ENCODE peak calls at places on chromosomes 11 and 22, in seven cellular contexts. One of them, this sample, is unnamed.
A peak's percentile ranks its signal among the peaks of the same experiment; 100 is the strongest.

GRCh38 chr11:69702239-69702668 is 1.6 kb downstream of the FGF19 start:
- DNase-seq in BE2C: no peak
- DNase-seq in cardiac muscle cell: no peak
- DNase-seq in right atrium auricular region: no peak
- DNase-seq in pancreas: no peak
- DNase-seq in cardiac fibroblast: no peak
- DNase-seq in right lobe of liver: no peak
- DNase-seq in this sample: no peak

GRCh38 chr11:62974848-62975522 is 9.8 kb downstream of the SLC22A6 start:
- DNase-seq in BE2C: peak; percentile 84
- DNase-seq in cardiac muscle cell: peak; percentile 88
- DNase-seq in right atrium auricular region: no peak
- DNase-seq in pancreas: peak; percentile 75
- DNase-seq in cardiac fibroblast: peak; percentile 32
- DNase-seq in right lobe of liver: no peak
- DNase-seq in this sample: no peak

GRCh38 chr22:37162221-37163095 is 12.7 kb upstream of the IL2RB start:
- DNase-seq in BE2C: no peak
- DNase-seq in cardiac muscle cell: no peak
- DNase-seq in right atrium auricular region: no peak
- DNase-seq in pancreas: no peak
- DNase-seq in cardiac fibroblast: no peak
- DNase-seq in right lobe of liver: peak; percentile 2
- DNase-seq in this sample: peak; percentile 52

GRCh38 chr22:50304528-50305392 is 2.7 kb downstream of the PLXNB2 start:
- DNase-seq in BE2C: no peak
- DNase-seq in cardiac muscle cell: no peak
- DNase-seq in right atrium auricular region: no peak
- DNase-seq in pancreas: no peak
- DNase-seq in cardiac fibroblast: peak; percentile 48
- DNase-seq in right lobe of liver: no peak
- DNase-seq in this sample: no peak

GRCh38 chr22:28911279-28911640 is 27.9 kb downstream of the ZNRF3 start:
- DNase-seq in BE2C: no peak
- DNase-seq in cardiac muscle cell: no peak
- DNase-seq in right atrium auricular region: no peak
- DNase-seq in pancreas: no peak
- DNase-seq in cardiac fibroblast: peak; percentile 10
- DNase-seq in right lobe of liver: no peak
- DNase-seq in this sample: peak; percentile 29

GRCh38 chr11:102469196-102469821 is 16.7 kb upstream of the TMEM123 start:
- DNase-seq in BE2C: no peak
- DNase-seq in cardiac muscle cell: peak; percentile 27
- DNase-seq in right atrium auricular region: no peak
- DNase-seq in pancreas: peak; percentile 22
- DNase-seq in cardiac fibroblast: peak; percentile 62
- DNase-seq in right lobe of liver: no peak
- DNase-seq in this sample: no peak

GRCh38 chr22:44876921-44877320 is 124.5 kb downstream of the ARHGAP8 start:
- DNase-seq in BE2C: no peak
- DNase-seq in cardiac muscle cell: no peak
- DNase-seq in right atrium auricular region: no peak
- DNase-seq in pancreas: no peak
- DNase-seq in cardiac fibroblast: no peak
- DNase-seq in right lobe of liver: no peak
- DNase-seq in this sample: peak; percentile 46

GRCh38 chr22:26646158-26646557 is 11.2 kb upstream of the MIAT start:
- DNase-seq in BE2C: no peak
- DNase-seq in cardiac muscle cell: no peak
- DNase-seq in right atrium auricular region: no peak
- DNase-seq in pancreas: no peak
- DNase-seq in cardiac fibroblast: peak; percentile 23
- DNase-seq in right lobe of liver: no peak
- DNase-seq in this sample: no peak

GRCh38 chr11:66112640-66113098 is 42.6 kb downstream of the PACS1 start:
- DNase-seq in BE2C: no peak
- DNase-seq in cardiac muscle cell: no peak
- DNase-seq in right atrium auricular region: peak; percentile 65
- DNase-seq in pancreas: no peak
- DNase-seq in cardiac fibroblast: peak; percentile 84
- DNase-seq in right lobe of liver: peak; percentile 39
- DNase-seq in this sample: no peak

GRCh38 chr11:65100674-65101350 is 4.8 kb downstream of the VPS51 start:
- DNase-seq in BE2C: no peak
- DNase-seq in cardiac muscle cell: no peak
- DNase-seq in right atrium auricular region: no peak
- DNase-seq in pancreas: no peak
- DNase-seq in cardiac fibroblast: peak; percentile 79
- DNase-seq in right lobe of liver: no peak
- DNase-seq in this sample: no peak

GRCh38 chr11:64007629-64008282 is 21.5 kb downstream of the OTUB1 start:
- DNase-seq in BE2C: peak; percentile 60
- DNase-seq in cardiac muscle cell: peak; percentile 90
- DNase-seq in right atrium auricular region: peak; percentile 85
- DNase-seq in pancreas: peak; percentile 88
- DNase-seq in cardiac fibroblast: peak; percentile 41
- DNase-seq in right lobe of liver: peak; percentile 91
- DNase-seq in this sample: peak; percentile 82

GRCh38 chr22:28741200-28741757 is 341 bp downstream of the CHEK2 start:
- DNase-seq in BE2C: no peak
- DNase-seq in cardiac muscle cell: peak; percentile 1
- DNase-seq in right atrium auricular region: no peak
- DNase-seq in pancreas: no peak
- DNase-seq in cardiac fibroblast: no peak
- DNase-seq in right lobe of liver: no peak
- DNase-seq in this sample: no peak

GRCh38 chr22:45082795-45083194 is 73.0 kb upstream of the PHF21B start:
- DNase-seq in BE2C: peak; percentile 58
- DNase-seq in cardiac muscle cell: no peak
- DNase-seq in right atrium auricular region: no peak
- DNase-seq in pancreas: no peak
- DNase-seq in cardiac fibroblast: no peak
- DNase-seq in right lobe of liver: no peak
- DNase-seq in this sample: no peak

GRCh38 chr22:49626361-49627216 is 201.1 kb downstream of the BRD1 start:
- DNase-seq in BE2C: no peak
- DNase-seq in cardiac muscle cell: no peak
- DNase-seq in right atrium auricular region: no peak
- DNase-seq in pancreas: no peak
- DNase-seq in cardiac fibroblast: no peak
- DNase-seq in right lobe of liver: no peak
- DNase-seq in this sample: peak; percentile 86

GRCh38 chr11:79110308-79110707 is 330.5 kb downstream of the TENM4 start:
- DNase-seq in BE2C: no peak
- DNase-seq in cardiac muscle cell: no peak
- DNase-seq in right atrium auricular region: no peak
- DNase-seq in pancreas: no peak
- DNase-seq in cardiac fibroblast: no peak
- DNase-seq in right lobe of liver: no peak
- DNase-seq in this sample: no peak

GRCh38 chr11:665707-666281 is 28.7 kb downstream of the DRD4 start:
- DNase-seq in BE2C: no peak
- DNase-seq in cardiac muscle cell: no peak
- DNase-seq in right atrium auricular region: peak; percentile 61
- DNase-seq in pancreas: no peak
- DNase-seq in cardiac fibroblast: peak; percentile 43
- DNase-seq in right lobe of liver: no peak
- DNase-seq in this sample: no peak

GRCh38 chr11:19511413-19512183 is 201.0 kb upstream of the NAV2 start:
- DNase-seq in BE2C: peak; percentile 11
- DNase-seq in cardiac muscle cell: no peak
- DNase-seq in right atrium auricular region: peak; percentile 73
- DNase-seq in pancreas: peak; percentile 29
- DNase-seq in cardiac fibroblast: peak; percentile 70
- DNase-seq in right lobe of liver: peak; percentile 86
- DNase-seq in this sample: no peak

GRCh38 chr11:124753207-124753606 is 1.2 kb upstream of the VSIG2 start:
- DNase-seq in BE2C: no peak
- DNase-seq in cardiac muscle cell: no peak
- DNase-seq in right atrium auricular region: no peak
- DNase-seq in pancreas: no peak
- DNase-seq in cardiac fibroblast: no peak
- DNase-seq in right lobe of liver: no peak
- DNase-seq in this sample: no peak

GRCh38 chr11:11579012-11579755 is 42.6 kb downstream of the GALNT18 start:
- DNase-seq in BE2C: peak; percentile 15
- DNase-seq in cardiac muscle cell: no peak
- DNase-seq in right atrium auricular region: peak; percentile 58
- DNase-seq in pancreas: no peak
- DNase-seq in cardiac fibroblast: no peak
- DNase-seq in right lobe of liver: peak; percentile 33
- DNase-seq in this sample: no peak

GRCh38 chr11:71155846-71156245 is 96.5 kb downstream of the SHANK2 start:
- DNase-seq in BE2C: no peak
- DNase-seq in cardiac muscle cell: no peak
- DNase-seq in right atrium auricular region: no peak
- DNase-seq in pancreas: peak; percentile 6
- DNase-seq in cardiac fibroblast: no peak
- DNase-seq in right lobe of liver: no peak
- DNase-seq in this sample: no peak

GRCh38 chr11:71163371-71163770 is 89.0 kb downstream of the SHANK2 start:
- DNase-seq in BE2C: no peak
- DNase-seq in cardiac muscle cell: no peak
- DNase-seq in right atrium auricular region: no peak
- DNase-seq in pancreas: no peak
- DNase-seq in cardiac fibroblast: no peak
- DNase-seq in right lobe of liver: no peak
- DNase-seq in this sample: no peak

GRCh38 chr11:71154406-71154805 is 98.0 kb downstream of the SHANK2 start:
- DNase-seq in BE2C: no peak
- DNase-seq in cardiac muscle cell: no peak
- DNase-seq in right atrium auricular region: no peak
- DNase-seq in pancreas: no peak
- DNase-seq in cardiac fibroblast: no peak
- DNase-seq in right lobe of liver: no peak
- DNase-seq in this sample: no peak

GRCh38 chr11:71156301-71156700 is 96.1 kb downstream of the SHANK2 start:
- DNase-seq in BE2C: no peak
- DNase-seq in cardiac muscle cell: no peak
- DNase-seq in right atrium auricular region: no peak
- DNase-seq in pancreas: peak; percentile 2
- DNase-seq in cardiac fibroblast: no peak
- DNase-seq in right lobe of liver: no peak
- DNase-seq in this sample: no peak

GRCh38 chr11:71158936-71159335 is 93.4 kb downstream of the SHANK2 start:
- DNase-seq in BE2C: no peak
- DNase-seq in cardiac muscle cell: no peak
- DNase-seq in right atrium auricular region: no peak
- DNase-seq in pancreas: peak; percentile 3
- DNase-seq in cardiac fibroblast: peak; percentile 2
- DNase-seq in right lobe of liver: no peak
- DNase-seq in this sample: no peak
- TF ChIP-seq CTCF in BE2C: no peak
- TF ChIP-seq CTCF in cardiac muscle cell: no peak
- TF ChIP-seq CTCF in right atrium auricular region: no peak
- TF ChIP-seq CTCF in pancreas: no peak
- TF ChIP-seq CTCF in cardiac fibroblast: no peak
- TF ChIP-seq CTCF in right lobe of liver: no peak
- TF ChIP-seq CTCF in this sample: no peak

GRCh38 chr11:26286472-26287066 is 45.4 kb upstream of the ANO3 start:
- DNase-seq in BE2C: peak; percentile 35
- DNase-seq in cardiac muscle cell: peak; percentile 62
- DNase-seq in right atrium auricular region: no peak
- DNase-seq in pancreas: no peak
- DNase-seq in cardiac fibroblast: peak; percentile 36
- DNase-seq in right lobe of liver: no peak
- DNase-seq in this sample: no peak
- TF ChIP-seq CTCF in BE2C: peak; percentile 58
- TF ChIP-seq CTCF in cardiac muscle cell: peak; percentile 63
- TF ChIP-seq CTCF in right atrium auricular region: peak; percentile 49
- TF ChIP-seq CTCF in pancreas: no peak
- TF ChIP-seq CTCF in cardiac fibroblast: peak; percentile 59
- TF ChIP-seq CTCF in right lobe of liver: no peak
- TF ChIP-seq CTCF in this sample: peak; percentile 75

DNA sequence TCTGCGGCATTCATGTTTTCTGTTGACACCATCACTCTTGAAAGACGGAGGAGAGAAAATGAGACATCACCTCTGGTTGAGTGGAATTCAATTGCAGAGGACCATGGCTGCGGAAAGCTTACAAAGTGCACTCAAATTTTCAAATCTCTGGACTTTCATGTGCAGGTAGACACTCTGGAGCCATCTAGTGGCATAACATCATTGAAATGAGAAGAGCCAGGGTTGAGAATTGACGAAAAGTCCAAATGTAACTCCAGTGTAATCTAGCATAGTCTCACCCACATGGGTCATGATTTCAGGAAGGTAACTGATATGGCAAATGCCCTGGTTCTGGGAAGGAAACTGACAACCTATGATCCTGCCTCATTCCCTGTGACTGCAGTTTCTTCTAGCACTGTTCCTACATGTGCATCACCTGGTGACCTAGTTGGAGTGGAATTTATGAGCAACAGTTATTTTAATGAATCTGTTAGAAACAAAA is 687.8 kb downstream of the KCNA4 start:
- DNase-seq in BE2C: no peak
- DNase-seq in cardiac muscle cell: peak; percentile 47
- DNase-seq in right atrium auricular region: no peak
- DNase-seq in pancreas: no peak
- DNase-seq in cardiac fibroblast: peak; percentile 81
- DNase-seq in right lobe of liver: no peak
- DNase-seq in this sample: no peak
- TF ChIP-seq CTCF in BE2C: peak; percentile 58
- TF ChIP-seq CTCF in cardiac muscle cell: peak; percentile 83
- TF ChIP-seq CTCF in right atrium auricular region: peak; percentile 54
- TF ChIP-seq CTCF in pancreas: peak; percentile 19
- TF ChIP-seq CTCF in cardiac fibroblast: peak; percentile 75
- TF ChIP-seq CTCF in right lobe of liver: peak; percentile 72
- TF ChIP-seq CTCF in this sample: peak; percentile 93

GRCh38 chr11:82494988-82495432 is 238.7 kb downstream of the FAM181B start:
- DNase-seq in BE2C: peak; percentile 31
- DNase-seq in cardiac muscle cell: peak; percentile 26
- DNase-seq in right atrium auricular region: no peak
- DNase-seq in pancreas: no peak
- DNase-seq in cardiac fibroblast: no peak
- DNase-seq in right lobe of liver: no peak
- DNase-seq in this sample: no peak
- TF ChIP-seq CTCF in BE2C: peak; percentile 46
- TF ChIP-seq CTCF in cardiac muscle cell: no peak
- TF ChIP-seq CTCF in right atrium auricular region: peak; percentile 44
- TF ChIP-seq CTCF in pancreas: no peak
- TF ChIP-seq CTCF in cardiac fibroblast: no peak
- TF ChIP-seq CTCF in right lobe of liver: no peak
- TF ChIP-seq CTCF in this sample: peak; percentile 42

GRCh38 chr11:126628790-126629621 is 273.5 kb downstream of the ST3GAL4 start:
- DNase-seq in BE2C: peak; percentile 19
- DNase-seq in cardiac muscle cell: no peak
- DNase-seq in right atrium auricular region: no peak
- DNase-seq in pancreas: no peak
- DNase-seq in cardiac fibroblast: peak; percentile 38
- DNase-seq in right lobe of liver: peak; percentile 71
- DNase-seq in this sample: no peak
- TF ChIP-seq CTCF in BE2C: no peak
- TF ChIP-seq CTCF in cardiac muscle cell: peak; percentile 13
- TF ChIP-seq CTCF in right atrium auricular region: no peak
- TF ChIP-seq CTCF in pancreas: no peak
- TF ChIP-seq CTCF in cardiac fibroblast: no peak
- TF ChIP-seq CTCF in right lobe of liver: peak; percentile 24
- TF ChIP-seq CTCF in this sample: no peak

GRCh38 chr11:32374261-32374711 is 61.1 kb downstream of the WT1 start:
- DNase-seq in BE2C: peak; percentile 63
- DNase-seq in cardiac muscle cell: peak; percentile 74
- DNase-seq in right atrium auricular region: no peak
- DNase-seq in pancreas: no peak
- DNase-seq in cardiac fibroblast: peak; percentile 51
- DNase-seq in right lobe of liver: no peak
- DNase-seq in this sample: no peak
- TF ChIP-seq CTCF in BE2C: peak; percentile 75
- TF ChIP-seq CTCF in cardiac muscle cell: peak; percentile 71
- TF ChIP-seq CTCF in right atrium auricular region: peak; percentile 61
- TF ChIP-seq CTCF in pancreas: no peak
- TF ChIP-seq CTCF in cardiac fibroblast: peak; percentile 51
- TF ChIP-seq CTCF in right lobe of liver: no peak
- TF ChIP-seq CTCF in this sample: peak; percentile 62

This sample was measured in chondrocyte.